ENCODE peak calls at places on chromosome 18, in five cellular contexts. L is breast epithelium, Q is gastrocnemius medialis, N is K562, S is GM23248. Y is an unnamed sample.

GRCh38 chr18:30687501-30687900 is 355.0 kb downstream of the DSC3 start:
- DNase-seq in L (no peak), Q (no peak), N (no peak), S (no peak), Y (no peak)

GRCh38 chr18:34787931-34788532 is 77.9 kb downstream of the DTNA start:
- DNase-seq in L (no peak), Q (peak; percentile 32), N (peak; percentile 57), S (peak; percentile 66), Y (peak; percentile 47)

GRCh38 chr18:76803413-76803812 is 18.9 kb upstream of the ZNF236 start:
- DNase-seq in L (no peak), Q (no peak), N (no peak), S (no peak), Y (no peak)

GRCh38 chr18:80171190-80171872 is 62.3 kb downstream of the ADNP2 start:
- DNase-seq in L (peak; percentile 73), Q (no peak), N (peak; percentile 73), S (peak; percentile 65), Y (no peak)

GRCh38 chr18:68893396-68893795 is 95.5 kb downstream of the CCDC102B start:
- DNase-seq in L (no peak), Q (no peak), N (no peak), S (no peak), Y (no peak)

GRCh38 chr18:33611525-33612135 is 33.6 kb downstream of the ASXL3 start:
- DNase-seq in L (no peak), Q (no peak), N (no peak), S (no peak), Y (no peak)

GRCh38 chr18:54100920-54101319 is 123.5 kb downstream of the MBD2 start:
- DNase-seq in L (no peak), Q (no peak), N (no peak), S (peak; percentile 40), Y (no peak)

GRCh38 chr18:57666818-57667497 is 45.3 kb upstream of the NARS1 start:
- DNase-seq in L (no peak), Q (no peak), N (peak; percentile 63), S (peak; percentile 85), Y (no peak)

GRCh38 chr18:77098554-77099174 is 33.9 kb downstream of the MBP start:
- DNase-seq in L (no peak), Q (no peak), N (no peak), S (peak; percentile 37), Y (peak; percentile 31)

GRCh38 chr18:50559750-50560680 is at the start of gene MAPK4:
- DNase-seq in L (no peak), Q (peak; percentile 3), N (peak; percentile 74), S (peak; percentile 41), Y (no peak)

GRCh38 chr18:13500891-13501887 is 225.2 kb downstream of the FAM210A start:
- DNase-seq in L (peak; percentile 70), Q (peak; percentile 58), N (no peak), S (peak; percentile 76), Y (no peak)

GRCh38 chr18:45316127-45316526 is 299.1 kb upstream of the SLC14A2 start:
- DNase-seq in L (no peak), Q (no peak), N (no peak), S (no peak), Y (no peak)

GRCh38 chr18:36688020-36688965 is 140.5 kb downstream of the TPGS2 start:
- DNase-seq in L (no peak), Q (no peak), N (peak; percentile 79), S (peak; percentile 75), Y (peak; percentile 43)

GRCh38 chr18:37564796-37565137 is 831 bp downstream of the CELF4 start:
- DNase-seq in L (no peak), Q (peak; percentile 12), N (peak; percentile 52), S (peak; percentile 66), Y (no peak)

GRCh38 chr18:21179590-21180220 is 62.3 kb upstream of the GREB1L start:
- DNase-seq in L (no peak), Q (no peak), N (peak; percentile 48), S (peak; percentile 80), Y (peak; percentile 79)

GRCh38 chr18:42078711-42079110 is 123.7 kb downstream of the PIK3C3 start:
- DNase-seq in L (no peak), Q (no peak), N (no peak), S (no peak), Y (no peak)

GRCh38 chr18:67846422-67847098 is 330.0 kb upstream of the DSEL start:
- DNase-seq in L (no peak), Q (no peak), N (no peak), S (no peak), Y (no peak)

GRCh38 chr18:78213365-78213994 is 766.1 kb upstream of the SALL3 start:
- DNase-seq in L (no peak), Q (no peak), N (no peak), S (no peak), Y (no peak)

GRCh38 chr18:37838086-37838485 is 272.5 kb upstream of the CELF4 start:
- DNase-seq in L (no peak), Q (no peak), N (no peak), S (no peak), Y (no peak)

GRCh38 chr18:56257215-56257614 is 381.2 kb downstream of the TXNL1 start:
- DNase-seq in L (no peak), Q (no peak), N (no peak), S (peak; percentile 86), Y (no peak)

GRCh38 chr18:50424877-50425690 is 50.2 kb downstream of the SKA1 start:
- DNase-seq in L (no peak), Q (no peak), N (peak; percentile 59), S (no peak), Y (no peak)

GRCh38 chr18:9335255-9336045 is 877 bp downstream of the TWSG1 start:
- DNase-seq in L (no peak), Q (no peak), N (no peak), S (peak; percentile 58), Y (no peak)

GRCh38 chr18:55861266-55861665 is 273.3 kb upstream of the TCF4 start:
- DNase-seq in L (no peak), Q (no peak), N (no peak), S (peak; percentile 68), Y (no peak)

GRCh38 chr18:32772580-32773186 is at the start of gene KLHL14:
- DNase-seq in L (no peak), Q (no peak), N (no peak), S (no peak), Y (peak; percentile 39)

GRCh38 chr18:51070545-51070944 is 40.5 kb downstream of the SMAD4 start:
- DNase-seq in L (no peak), Q (no peak), N (no peak), S (peak; percentile 87), Y (no peak)

GRCh38 chr18:63775166-63775730 is at the start of gene SERPINB7:
- DNase-seq in L (no peak), Q (no peak), N (no peak), S (peak; percentile 91), Y (no peak)

GRCh38 chr18:54783100-54783499 is 45.2 kb upstream of the RAB27B start:
- DNase-seq in L (no peak), Q (no peak), N (no peak), S (no peak), Y (no peak)

GRCh38 chr18:12973562-12974213 is 17.5 kb upstream of the CEP192 start:
- DNase-seq in L (no peak), Q (no peak), N (no peak), S (peak; percentile 8), Y (no peak)

GRCh38 chr18:24991220-24991575 is 360.8 kb downstream of the ZNF521 start:
- DNase-seq in L (no peak), Q (no peak), N (no peak), S (no peak), Y (no peak)

GRCh38 chr18:1018211-1018651 is 113.6 kb downstream of the ADCYAP1 start:
- DNase-seq in L (no peak), Q (no peak), N (no peak), S (peak; percentile 34), Y (no peak)

GRCh38 chr18:6521804-6522418 is 107.2 kb upstream of the L3MBTL4 start:
- DNase-seq in L (peak; percentile 54), Q (no peak), N (peak; percentile 56), S (peak; percentile 45), Y (peak; percentile 30)

GRCh38 chr18:79366177-79367094 is 29.3 kb upstream of the NFATC1 start:
- DNase-seq in L (no peak), Q (no peak), N (no peak), S (peak; percentile 65), Y (no peak)

GRCh38 chr18:6633370-6633769 is 96.1 kb upstream of the ARHGAP28 start:
- DNase-seq in L (no peak), Q (no peak), N (no peak), S (no peak), Y (no peak)

GRCh38 chr18:12394428-12394827 is 13.3 kb upstream of the PRELID3A start:
- DNase-seq in L (no peak), Q (no peak), N (no peak), S (peak; percentile 31), Y (peak; percentile 39)

GRCh38 chr18:48950536-48951447 is at the start of gene SMAD7:
- DNase-seq in L (no peak), Q (no peak), N (peak; percentile 23), S (peak; percentile 64), Y (peak; percentile 30)
- H3K4me1 ChIP-seq in L (peaks cover 8% of the 10 kb centered on the region), Q (peaks cover 44% of the 10 kb centered on the region), N (peaks cover 45% of the 10 kb centered on the region), S (peaks cover 40% of the 10 kb centered on the region), Y (peaks cover 40% of the 10 kb centered on the region)

GRCh38 chr18:62711781-62712180 is 3.6 kb upstream of the PHLPP1 start:
- DNase-seq in L (no peak), Q (no peak), N (no peak), S (no peak), Y (no peak)
- H3K4me1 ChIP-seq in L (no peaks in the 10 kb centered on the region), Q (no peaks in the 10 kb centered on the region), N (peaks cover 13% of the 10 kb centered on the region), S (peaks cover 12% of the 10 kb centered on the region), Y (peaks cover 4% of the 10 kb centered on the region)

DNA sequence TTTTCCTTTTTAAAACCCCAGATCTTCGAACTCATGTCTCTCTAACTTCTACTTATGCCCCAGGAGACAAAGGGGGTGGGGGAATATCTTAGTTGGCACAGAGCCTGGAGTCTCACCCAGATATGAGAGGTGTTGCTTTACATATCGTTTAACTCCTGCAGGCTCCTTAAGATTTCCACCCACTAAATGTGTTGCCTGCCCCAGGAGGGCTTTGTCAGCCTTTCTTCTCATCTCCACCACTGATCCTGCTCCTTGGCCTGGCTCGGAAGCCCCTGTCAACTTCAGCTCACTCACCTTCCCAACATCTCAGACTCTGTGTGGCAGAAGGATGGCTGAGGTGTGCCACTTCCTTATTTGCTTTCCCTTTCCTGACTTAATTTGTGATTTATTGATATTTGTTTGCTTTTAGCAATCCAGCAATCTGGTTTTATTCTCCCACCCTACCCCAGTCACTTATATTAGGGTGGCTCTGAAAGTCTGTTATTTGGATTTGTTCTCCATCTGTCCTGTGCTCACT is 200.7 kb downstream of the ZBTB7C start:
- DNase-seq in L (no peak), Q (no peak), N (no peak), S (no peak), Y (no peak)
- H3K4me1 ChIP-seq in L (no peaks in the 10 kb centered on the region), Q (no peaks in the 10 kb centered on the region), N (no peaks in the 10 kb centered on the region), S (no peaks in the 10 kb centered on the region), Y (no peaks in the 10 kb centered on the region)

DNA sequence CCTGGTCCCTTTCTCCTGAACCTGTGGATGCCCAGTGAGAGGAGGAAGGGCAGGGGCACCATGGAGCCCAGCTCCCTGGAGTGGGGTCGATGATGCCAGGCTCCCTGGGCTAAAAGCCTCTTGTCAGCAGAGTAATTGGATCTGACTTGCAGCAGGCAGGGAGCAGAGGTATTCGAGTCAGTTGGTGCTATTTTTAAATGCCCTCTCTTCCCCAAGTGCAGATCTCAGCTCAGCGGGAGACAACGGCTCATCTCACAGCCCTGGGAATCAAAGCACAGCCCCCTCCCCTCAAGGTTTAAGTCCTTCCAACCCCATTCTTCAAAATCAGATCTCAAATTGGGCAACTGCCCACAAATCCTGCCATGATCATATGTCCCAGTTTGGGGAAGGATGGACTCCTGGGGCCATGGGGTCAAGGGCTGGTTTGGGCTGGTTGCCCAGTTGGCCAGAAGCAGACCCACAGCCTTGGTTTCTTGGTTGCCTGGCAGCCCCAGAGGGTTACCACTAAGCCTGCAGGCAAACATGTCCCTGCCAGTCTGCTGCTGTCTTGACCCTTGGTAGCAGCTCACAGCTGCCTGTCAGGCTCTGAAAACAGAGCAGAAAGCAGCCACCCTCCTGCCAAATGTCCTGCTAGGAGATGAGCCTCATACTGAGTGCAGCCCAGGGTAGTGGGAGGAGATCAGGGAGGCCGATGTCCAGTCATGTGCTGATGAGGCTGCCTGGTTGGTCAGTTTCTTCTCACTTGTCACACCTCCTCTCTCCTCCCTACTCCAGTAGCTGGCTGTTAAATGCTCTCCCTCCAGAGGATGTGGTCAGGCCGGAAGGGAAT is 244.9 kb downstream of the LOXHD1 start:
- DNase-seq in L (no peak), Q (peak; percentile 74), N (no peak), S (no peak), Y (no peak)
- H3K4me1 ChIP-seq in L (no peaks in the 10 kb centered on the region), Q (peaks cover 76% of the 10 kb centered on the region), N (no peaks in the 10 kb centered on the region), S (no peaks in the 10 kb centered on the region), Y (no peaks in the 10 kb centered on the region)